ENCODE peak calls at places on chromosome 14, in six cellular contexts. One of them, this sample, is unnamed.

GRCh38 chr14:43116341-43116740 is 1390.7 kb downstream of the FSCB start:
- DNase-seq in neuronal stem cell: no peak
- DNase-seq in IMR-90: no peak
- DNase-seq in H9: no peak
- DNase-seq in mesendoderm: no peak
- DNase-seq in H1: no peak
- DNase-seq in this sample: no peak

GRCh38 chr14:93953739-93954515 is 22.4 kb downstream of the ASB2 start:
- DNase-seq in neuronal stem cell: no peak
- DNase-seq in IMR-90: no peak
- DNase-seq in H9: no peak
- DNase-seq in mesendoderm: no peak
- DNase-seq in H1: no peak
- DNase-seq in this sample: no peak

GRCh38 chr14:49962616-49963015 is 69.7 kb downstream of the ARF6 start:
- DNase-seq in neuronal stem cell: no peak
- DNase-seq in IMR-90: no peak
- DNase-seq in H9: no peak
- DNase-seq in mesendoderm: peak; percentile 19
- DNase-seq in H1: no peak
- DNase-seq in this sample: peak; percentile 80

GRCh38 chr14:99724939-99725773 is 41.1 kb downstream of the CYP46A1 start:
- DNase-seq in neuronal stem cell: no peak
- DNase-seq in IMR-90: no peak
- DNase-seq in H9: peak; percentile 20
- DNase-seq in mesendoderm: no peak
- DNase-seq in H1: no peak
- DNase-seq in this sample: no peak

GRCh38 chr14:23646648-23647549 is 10.7 kb downstream of the DHRS2 start:
- DNase-seq in neuronal stem cell: no peak
- DNase-seq in IMR-90: no peak
- DNase-seq in H9: no peak
- DNase-seq in mesendoderm: no peak
- DNase-seq in H1: no peak
- DNase-seq in this sample: no peak

GRCh38 chr14:59321184-59321952 is 132.9 kb downstream of the DAAM1 start:
- DNase-seq in neuronal stem cell: no peak
- DNase-seq in IMR-90: peak; percentile 52
- DNase-seq in H9: no peak
- DNase-seq in mesendoderm: no peak
- DNase-seq in H1: no peak
- DNase-seq in this sample: peak; percentile 25

GRCh38 chr14:86777950-86778602 is 1214.9 kb downstream of the GALC start:
- DNase-seq in neuronal stem cell: no peak
- DNase-seq in IMR-90: peak; percentile 89
- DNase-seq in H9: no peak
- DNase-seq in mesendoderm: no peak
- DNase-seq in H1: no peak
- DNase-seq in this sample: no peak

GRCh38 chr14:23582906-23583760 is 4.5 kb upstream of the JPH4 start:
- DNase-seq in neuronal stem cell: no peak
- DNase-seq in IMR-90: no peak
- DNase-seq in H9: no peak
- DNase-seq in mesendoderm: no peak
- DNase-seq in H1: no peak
- DNase-seq in this sample: no peak

GRCh38 chr14:56310643-56311042 is 192.4 kb downstream of the PELI2 start:
- DNase-seq in neuronal stem cell: no peak
- DNase-seq in IMR-90: peak; percentile 59
- DNase-seq in H9: no peak
- DNase-seq in mesendoderm: peak; percentile 10
- DNase-seq in H1: no peak
- DNase-seq in this sample: no peak

GRCh38 chr14:77622562-77622961 is 6.1 kb upstream of the SPTLC2 start:
- DNase-seq in neuronal stem cell: no peak
- DNase-seq in IMR-90: no peak
- DNase-seq in H9: no peak
- DNase-seq in mesendoderm: no peak
- DNase-seq in H1: no peak
- DNase-seq in this sample: no peak

GRCh38 chr14:90732723-90733122 is 83.5 kb downstream of the TTC7B start:
- DNase-seq in neuronal stem cell: no peak
- DNase-seq in IMR-90: no peak
- DNase-seq in H9: no peak
- DNase-seq in mesendoderm: no peak
- DNase-seq in H1: no peak
- DNase-seq in this sample: no peak

GRCh38 chr14:74085047-74085637 is 386 bp downstream of the LIN52 start:
- DNase-seq in neuronal stem cell: peak; percentile 35
- DNase-seq in IMR-90: peak; percentile 55
- DNase-seq in H9: no peak
- DNase-seq in mesendoderm: peak; percentile 71
- DNase-seq in H1: peak; percentile 1
- DNase-seq in this sample: peak; percentile 1

GRCh38 chr14:92510972-92511371 is 2.6 kb upstream of the RIN3 start:
- DNase-seq in neuronal stem cell: no peak
- DNase-seq in IMR-90: no peak
- DNase-seq in H9: peak; percentile 72
- DNase-seq in mesendoderm: peak; percentile 82
- DNase-seq in H1: no peak
- DNase-seq in this sample: peak; percentile 55
- H2BK120ac ChIP-seq in neuronal stem cell: no peak overlapping the region
- H2BK120ac ChIP-seq in IMR-90: peak overlapping the region; percentile 99
- H2BK120ac ChIP-seq in H9: no peak overlapping the region
- H2BK120ac ChIP-seq in mesendoderm: no peak overlapping the region
- H2BK120ac ChIP-seq in H1: no peak overlapping the region
- H2BK120ac ChIP-seq in this sample: peak overlapping the region; percentile 89

DNA sequence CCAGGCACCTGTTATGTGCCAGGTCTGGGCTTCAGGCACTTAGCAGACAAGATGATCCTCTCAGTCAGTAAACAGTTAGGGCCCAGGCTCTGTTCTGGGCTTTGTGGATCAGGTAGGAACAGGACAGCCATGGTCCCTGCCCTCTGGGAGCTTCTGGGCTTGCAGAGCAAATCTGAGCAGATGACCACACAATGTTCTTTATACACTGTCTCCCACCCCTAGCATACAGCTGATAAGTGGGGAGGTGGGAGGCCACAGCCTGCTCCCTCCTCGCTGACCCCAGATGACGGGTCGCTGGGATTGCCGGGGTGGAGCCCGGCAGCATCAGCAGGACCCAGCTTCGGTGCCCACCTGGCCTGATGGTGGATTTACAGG is 53.1 kb upstream of the RIN3 start:
- DNase-seq in neuronal stem cell: no peak
- DNase-seq in IMR-90: no peak
- DNase-seq in H9: no peak
- DNase-seq in mesendoderm: no peak
- DNase-seq in H1: no peak
- DNase-seq in this sample: no peak
- H2BK120ac ChIP-seq in neuronal stem cell: no peak overlapping the region
- H2BK120ac ChIP-seq in IMR-90: peak overlapping the region; percentile 91
- H2BK120ac ChIP-seq in H9: no peak overlapping the region
- H2BK120ac ChIP-seq in mesendoderm: no peak overlapping the region
- H2BK120ac ChIP-seq in H1: no peak overlapping the region
- H2BK120ac ChIP-seq in this sample: no peak overlapping the region

GRCh38 chr14:103013028-103013427 is 44.3 kb downstream of the CDC42BPB start:
- DNase-seq in neuronal stem cell: no peak
- DNase-seq in IMR-90: no peak
- DNase-seq in H9: no peak
- DNase-seq in mesendoderm: no peak
- DNase-seq in H1: no peak
- DNase-seq in this sample: no peak

GRCh38 chr14:103016071-103016470 is 41.3 kb downstream of the CDC42BPB start:
- DNase-seq in neuronal stem cell: no peak
- DNase-seq in IMR-90: no peak
- DNase-seq in H9: peak; percentile 25
- DNase-seq in mesendoderm: no peak
- DNase-seq in H1: no peak
- DNase-seq in this sample: no peak

GRCh38 chr14:103015426-103015825 is 41.9 kb downstream of the CDC42BPB start:
- DNase-seq in neuronal stem cell: no peak
- DNase-seq in IMR-90: no peak
- DNase-seq in H9: peak; percentile 3
- DNase-seq in mesendoderm: no peak
- DNase-seq in H1: no peak
- DNase-seq in this sample: no peak

GRCh38 chr14:103016594-103016993 is 40.8 kb downstream of the CDC42BPB start:
- DNase-seq in neuronal stem cell: no peak
- DNase-seq in IMR-90: no peak
- DNase-seq in H9: peak; percentile 14
- DNase-seq in mesendoderm: no peak
- DNase-seq in H1: no peak
- DNase-seq in this sample: no peak

DNA sequence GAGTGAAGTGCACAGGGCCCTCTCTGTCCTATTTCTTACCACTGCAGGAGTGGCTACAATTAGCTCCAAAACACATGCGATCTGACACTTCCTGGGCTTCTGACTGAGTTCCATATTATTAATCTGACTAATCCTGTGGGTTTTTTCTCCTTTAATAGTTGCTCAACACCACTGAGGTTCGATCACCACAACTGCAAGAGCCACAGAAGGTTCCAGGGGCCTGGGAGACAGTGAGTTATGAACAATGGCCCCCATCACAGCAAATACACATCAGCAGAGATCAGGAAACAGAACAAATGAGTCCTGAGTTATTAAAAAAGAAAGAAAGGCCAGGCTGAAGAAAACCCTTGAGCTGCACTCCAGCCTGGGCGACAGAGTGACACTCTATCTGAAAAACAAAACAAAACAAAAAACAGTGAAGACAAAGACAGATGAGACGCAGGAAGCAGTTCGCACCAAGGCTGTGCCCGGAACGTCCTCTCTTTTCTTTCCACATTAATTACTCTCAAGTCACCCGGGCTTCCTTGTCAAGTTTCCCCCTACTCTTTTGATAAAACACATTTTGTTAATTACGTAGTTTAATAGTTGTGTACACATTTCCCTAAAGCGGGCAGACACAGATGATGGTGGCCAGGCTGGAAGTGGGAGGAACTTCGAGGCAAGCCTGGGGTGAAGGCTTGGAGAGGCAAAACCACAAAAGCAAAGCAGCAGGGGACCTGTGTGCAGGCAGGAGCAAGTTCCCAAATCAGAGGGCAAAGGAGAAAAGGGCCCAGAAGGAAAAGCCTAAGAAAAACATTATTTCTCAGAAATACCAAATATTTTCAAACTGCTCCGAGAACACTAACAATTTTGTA is 42.7 kb downstream of the CDC42BPB start:
- DNase-seq in neuronal stem cell: peak; percentile 26
- DNase-seq in IMR-90: peak; percentile 33
- DNase-seq in H9: peak; percentile 34
- DNase-seq in mesendoderm: peak; percentile 39
- DNase-seq in H1: no peak
- DNase-seq in this sample: no peak
- H2BK120ac ChIP-seq in neuronal stem cell: no peak overlapping the region
- H2BK120ac ChIP-seq in IMR-90: no peak overlapping the region
- H2BK120ac ChIP-seq in H9: no peak overlapping the region
- H2BK120ac ChIP-seq in mesendoderm: no peak overlapping the region
- H2BK120ac ChIP-seq in H1: no peak overlapping the region
- H2BK120ac ChIP-seq in this sample: no peak overlapping the region

GRCh38 chr14:51305761-51306160 is 65.7 kb downstream of the TMX1 start:
- DNase-seq in neuronal stem cell: no peak
- DNase-seq in IMR-90: no peak
- DNase-seq in H9: no peak
- DNase-seq in mesendoderm: no peak
- DNase-seq in H1: no peak
- DNase-seq in this sample: no peak

GRCh38 chr14:51308872-51309271 is 68.8 kb downstream of the TMX1 start:
- DNase-seq in neuronal stem cell: no peak
- DNase-seq in IMR-90: no peak
- DNase-seq in H9: no peak
- DNase-seq in mesendoderm: no peak
- DNase-seq in H1: no peak
- DNase-seq in this sample: no peak

GRCh38 chr14:51304956-51305355 is 64.9 kb downstream of the TMX1 start:
- DNase-seq in neuronal stem cell: no peak
- DNase-seq in IMR-90: peak; percentile 96
- DNase-seq in H9: no peak
- DNase-seq in mesendoderm: no peak
- DNase-seq in H1: no peak
- DNase-seq in this sample: no peak

GRCh38 chr14:51302319-51303030 is 62.4 kb downstream of the TMX1 start:
- DNase-seq in neuronal stem cell: no peak
- DNase-seq in IMR-90: no peak
- DNase-seq in H9: no peak
- DNase-seq in mesendoderm: no peak
- DNase-seq in H1: no peak
- DNase-seq in this sample: no peak

GRCh38 chr14:51304428-51304827 is 64.4 kb downstream of the TMX1 start:
- DNase-seq in neuronal stem cell: no peak
- DNase-seq in IMR-90: peak; percentile 80
- DNase-seq in H9: peak; percentile 42
- DNase-seq in mesendoderm: no peak
- DNase-seq in H1: no peak
- DNase-seq in this sample: no peak
- H2BK120ac ChIP-seq in neuronal stem cell: no peak overlapping the region
- H2BK120ac ChIP-seq in IMR-90: peak overlapping the region; percentile 82
- H2BK120ac ChIP-seq in H9: no peak overlapping the region
- H2BK120ac ChIP-seq in mesendoderm: no peak overlapping the region
- H2BK120ac ChIP-seq in H1: no peak overlapping the region
- H2BK120ac ChIP-seq in this sample: peak overlapping the region; percentile 92